ENCODE peak calls at places on chromosomes 13 and 19, in nine cellular contexts. S is A172; Y is fibroblast of pulmonary artery; C is aorta; K is myocyte; O is fibroblast of the aortic adventitia; D is thyroid gland; F is stimulated activated CD4-positive, alpha-beta T cell treated with anti-CD3 and anti-CD28 coated beads, TNF-alpha, amount 100 ng/mL, for 4 hours; W is dorsolateral prefrontal cortex. G is an unnamed sample.

GRCh38 chr13:44108345-44108858 is 228.7 kb downstream of the LACC1 start:
- DNase-seq in F (no peak), C (no peak), O (no peak), K (no peak), D (no peak), W (no peak), Y (no peak), S (no peak), G (no peak)

GRCh38 chr13:23902975-23903905 is 5.9 kb upstream of the C1QTNF9B start:
- DNase-seq in O (no peak), C (no peak), K (no peak), W (no peak), D (no peak), Y (no peak), S (no peak), F (no peak), G (no peak)

GRCh38 chr19:19652482-19653295 is 9.2 kb upstream of the GMIP start:
- DNase-seq in Y (no peak), C (no peak), D (no peak), S (peak), O (peak), K (peak), W (no peak), F (no peak), G (peak)

GRCh38 chr19:15935167-15935702 is 906 bp upstream of the CYP4F11 start:
- DNase-seq in O (no peak), C (no peak), K (no peak), F (no peak), Y (no peak), S (peak), D (peak), W (no peak), G (no peak)

GRCh38 chr19:32018014-32018413 is 327.4 kb upstream of the ZNF507 start:
- DNase-seq in Y (no peak), O (no peak), W (no peak), C (no peak), D (peak), S (peak), F (no peak), K (no peak), G (no peak)

GRCh38 chr19:50514346-50515167 is 844 bp upstream of the ASPDH start:
- DNase-seq in C (peak), O (no peak), K (no peak), D (no peak), W (peak), Y (no peak), F (no peak), S (no peak), G (no peak)

GRCh38 chr13:113976711-113977684 is 3.1 kb upstream of the C13orf46 start:
- DNase-seq in O (peak), Y (peak), S (peak), W (peak), C (peak), D (peak), K (peak), F (no peak), G (no peak)

GRCh38 chr19:33811736-33812387 is 15.2 kb downstream of the KCTD15 start:
- DNase-seq in C (peak), K (no peak), F (no peak), O (no peak), S (no peak), Y (no peak), W (peak), D (no peak), G (no peak)

GRCh38 chr19:42253245-42254082 is 1.5 kb downstream of the ERF start:
- DNase-seq in F (peak), S (peak), K (peak), C (peak), O (no peak), D (peak), Y (peak), W (no peak), G (peak)

GRCh38 chr13:98221234-98221633 is 44.2 kb upstream of the RNF113B start:
- DNase-seq in O (peak), F (no peak), S (no peak), C (no peak), D (no peak), K (no peak), W (no peak), Y (no peak), G (no peak)

GRCh38 chr13:105412171-105412570 is 1123.3 kb downstream of the EFNB2 start:
- DNase-seq in D (no peak), F (no peak), Y (no peak), K (no peak), W (no peak), C (no peak), S (no peak), O (no peak), G (no peak)

GRCh38 chr13:94967183-94968039 is 255.1 kb upstream of the SOX21 start:
- DNase-seq in S (peak), W (no peak), O (peak), D (no peak), F (no peak), K (peak), C (peak), Y (peak), G (peak)

GRCh38 chr19:45716314-45717130 is 14.2 kb downstream of the FBXO46 start:
- DNase-seq in W (no peak), Y (peak), F (no peak), D (peak), O (peak), S (no peak), K (peak), C (no peak), G (no peak)

GRCh38 chr19:1027020-1027952 is 878 bp downstream of the CNN2 start:
- DNase-seq in S (peak), F (no peak), C (no peak), Y (peak), K (peak), W (no peak), D (peak), O (peak), G (no peak)

GRCh38 chr19:3710265-3710812 is 2.2 kb downstream of the TJP3 start:
- DNase-seq in S (no peak), W (no peak), C (peak), F (no peak), Y (peak), D (peak), O (peak), K (peak), G (no peak)

GRCh38 chr19:277581-278165 is 13.5 kb downstream of the PLPP2 start:
- DNase-seq in S (no peak), K (peak), D (no peak), W (no peak), F (no peak), C (peak), O (peak), Y (peak), G (no peak)

GRCh38 chr19:40745402-40745780 is 4.9 kb downstream of the ACTMAP start:
- DNase-seq in D (peak), K (no peak), W (no peak), C (no peak), F (no peak), S (no peak), O (peak), Y (peak), G (no peak)

GRCh38 chr13:20431687-20432384 is 93.8 kb downstream of the CRYL1 start:
- DNase-seq in K (no peak), C (no peak), W (no peak), D (no peak), S (no peak), F (no peak), O (no peak), Y (no peak), G (no peak)

GRCh38 chr19:5826531-5827341 is 12.8 kb downstream of the FUT6 start:
- DNase-seq in C (no peak), Y (peak), D (peak), F (no peak), K (peak), W (no peak), S (peak), O (peak), G (no peak)

GRCh38 chr19:2988568-2988967 is 11.2 kb downstream of the TLE6 start:
- DNase-seq in Y (no peak), S (no peak), D (no peak), C (no peak), O (no peak), F (no peak), W (no peak), K (no peak), G (no peak)

GRCh38 chr19:27794444-27795042 is 1418.4 kb downstream of the UQCRFS1 start:
- DNase-seq in K (peak), S (peak), F (peak), Y (peak), D (peak), C (peak), O (peak), W (no peak), G (peak)

GRCh38 chr19:44905437-44906160 is at the start of gene APOE:
- DNase-seq in F (no peak), S (no peak), D (no peak), Y (peak), C (no peak), W (no peak), K (peak), O (no peak), G (no peak)

GRCh38 chr19:16045171-16045570 is 31.1 kb upstream of the TPM4 start:
- DNase-seq in C (no peak), D (no peak), O (no peak), Y (no peak), W (no peak), F (no peak), S (no peak), K (no peak), G (no peak)

G was measured in GM12891.